ENCODE peak calls at places on chromosomes 3 and 15, in four cellular contexts. D, N, V and H are unnamed samples.

GRCh38 chr3:41638381-41638780 is 323.5 kb downstream of the ULK4 start:
- DNase-seq in D (no peak), V (no peak), N (no peak), H (no peak)

GRCh38 chr3:175200391-175200790 is 341.3 kb downstream of the NAALADL2 start:
- DNase-seq in N (no peak), D (no peak), V (no peak), H (no peak)

GRCh38 chr3:851098-851790 is 241.6 kb upstream of the CNTN6 start:
- DNase-seq in N (no peak), D (no peak), V (no peak), H (no peak)

GRCh38 chr3:4780545-4780957 is 198.7 kb upstream of the BHLHE40 start:
- DNase-seq in N (no peak), D (no peak), V (no peak), H (no peak)

GRCh38 chr3:171972965-171973364 is 66.4 kb upstream of the FNDC3B start:
- DNase-seq in D (peak), V (no peak), N (no peak), H (no peak)

GRCh38 chr3:21750291-21750690 is 719 bp downstream of the ZNF385D start:
- DNase-seq in N (no peak), D (no peak), V (no peak), H (no peak)

GRCh38 chr3:155347901-155348300 is 54.4 kb upstream of the STRIT1 start:
- DNase-seq in D (no peak), N (no peak), V (no peak), H (no peak)

GRCh38 chr15:69666921-69667811 is 214.5 kb downstream of the RPLP1 start:
- DNase-seq in D (no peak), V (no peak), N (no peak), H (peak)

GRCh38 chr15:80533934-80534333 is 129.8 kb downstream of the ARNT2 start:
- DNase-seq in N (no peak), D (no peak), V (no peak), H (no peak)

GRCh38 chr15:40275491-40275890 is 7.4 kb downstream of the ANKRD63 start:
- DNase-seq in D (no peak), N (no peak), V (no peak), H (no peak)

GRCh38 chr3:127764841-127765362 is 57.4 kb downstream of the MGLL start:
- DNase-seq in V (no peak), D (no peak), N (no peak), H (no peak)

GRCh38 chr3:65712156-65712555 is 326.6 kb downstream of the MAGI1 start:
- DNase-seq in V (no peak), N (no peak), D (no peak), H (no peak)

DNA sequence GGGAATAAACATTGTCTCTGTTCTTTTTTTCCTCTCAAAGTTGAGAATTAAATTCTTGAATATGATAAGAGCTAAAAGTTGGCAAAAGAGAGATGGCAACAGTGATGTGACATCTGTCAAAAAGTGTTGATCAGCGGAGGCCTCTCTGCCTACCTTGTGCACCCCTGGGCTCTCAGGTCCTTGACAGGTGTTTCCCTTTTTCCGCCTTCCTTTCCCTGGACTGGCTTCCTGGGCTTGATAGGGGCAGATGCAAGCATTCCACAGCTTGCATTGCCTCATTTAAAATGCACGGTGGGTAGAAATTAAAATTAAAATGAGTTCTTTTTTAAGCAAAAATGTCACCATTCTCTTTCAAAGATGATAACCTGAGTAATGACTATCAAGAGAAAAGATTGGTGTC is 84.2 kb downstream of the NSUN3 start:
- DNase-seq in N (no peak), V (no peak), D (no peak), H (no peak)
- H3K27ac ChIP-seq in N (no peak), V (no peak), D (no peak), H (no peak)

DNA sequence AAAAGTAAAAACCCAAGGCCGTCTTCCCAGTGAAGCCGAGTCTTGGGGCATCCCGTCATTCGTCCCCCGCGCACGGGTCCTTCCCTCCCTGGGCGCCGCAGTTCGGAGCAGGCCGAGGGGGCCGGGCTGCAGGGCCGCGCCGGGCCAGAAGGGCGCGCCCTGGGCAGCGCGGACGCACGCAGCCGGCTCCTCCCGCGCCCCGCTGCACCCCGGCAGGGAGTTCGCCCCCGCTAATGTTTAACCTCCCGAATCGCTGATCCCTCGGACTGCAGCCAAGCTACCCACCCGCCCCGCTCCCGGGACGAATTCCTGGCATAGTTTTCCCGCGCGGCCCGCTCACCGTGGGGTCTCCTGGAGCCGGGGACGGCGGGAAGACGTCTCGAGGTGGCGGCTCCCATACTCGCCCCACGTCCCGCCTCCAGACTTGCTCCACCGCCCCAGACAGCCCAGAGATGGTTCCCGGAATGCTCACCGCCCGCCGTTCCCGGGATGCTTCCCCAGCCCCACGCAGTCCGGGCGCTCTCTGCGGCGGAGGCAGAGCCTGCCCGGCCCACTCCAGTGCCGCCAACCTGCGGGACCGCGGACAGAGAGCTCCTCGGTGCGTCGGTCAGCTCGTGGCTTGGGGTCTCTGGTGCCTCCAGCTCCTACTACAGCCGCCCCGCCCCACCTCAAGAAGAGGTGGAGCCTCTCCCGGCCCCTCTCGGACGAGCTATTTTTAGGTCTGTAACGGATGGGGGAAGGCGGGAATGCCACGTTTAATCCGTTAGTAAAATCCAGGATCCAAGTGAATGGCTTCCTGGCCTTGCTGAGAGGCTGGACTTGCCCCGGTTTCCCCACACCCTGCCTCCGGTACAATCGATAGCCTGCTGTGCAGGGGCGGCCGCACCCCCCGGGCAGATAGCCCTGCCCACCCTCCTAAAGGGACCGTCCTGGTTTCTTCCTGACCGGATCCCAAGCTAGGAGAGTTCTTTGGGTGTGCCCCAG is at the start of gene DZIP1L:
- DNase-seq in D (peak), N (peak), V (no peak), H (peak)
- H3K27ac ChIP-seq in D (peak), N (peak), V (peak), H (peak)

GRCh38 chr3:72182206-72182605 is 397.3 kb upstream of the PROK2 start:
- DNase-seq in N (no peak), V (no peak), D (no peak), H (no peak)
- H3K27ac ChIP-seq in N (no peak), V (no peak), D (no peak), H (no peak)

GRCh38 chr3:46891132-46891531 is 13.6 kb downstream of the PTH1R start:
- DNase-seq in D (no peak), N (no peak), V (no peak), H (no peak)

GRCh38 chr3:46893146-46893748 is 15.7 kb downstream of the PTH1R start:
- DNase-seq in N (no peak), V (no peak), D (no peak), H (no peak)

GRCh38 chr3:46893763-46894162 is 16.2 kb downstream of the PTH1R start:
- DNase-seq in N (no peak), V (no peak), D (no peak), H (no peak)

GRCh38 chr3:46894256-46894655 is 16.7 kb downstream of the PTH1R start:
- DNase-seq in D (no peak), V (no peak), N (no peak), H (no peak)

DNA sequence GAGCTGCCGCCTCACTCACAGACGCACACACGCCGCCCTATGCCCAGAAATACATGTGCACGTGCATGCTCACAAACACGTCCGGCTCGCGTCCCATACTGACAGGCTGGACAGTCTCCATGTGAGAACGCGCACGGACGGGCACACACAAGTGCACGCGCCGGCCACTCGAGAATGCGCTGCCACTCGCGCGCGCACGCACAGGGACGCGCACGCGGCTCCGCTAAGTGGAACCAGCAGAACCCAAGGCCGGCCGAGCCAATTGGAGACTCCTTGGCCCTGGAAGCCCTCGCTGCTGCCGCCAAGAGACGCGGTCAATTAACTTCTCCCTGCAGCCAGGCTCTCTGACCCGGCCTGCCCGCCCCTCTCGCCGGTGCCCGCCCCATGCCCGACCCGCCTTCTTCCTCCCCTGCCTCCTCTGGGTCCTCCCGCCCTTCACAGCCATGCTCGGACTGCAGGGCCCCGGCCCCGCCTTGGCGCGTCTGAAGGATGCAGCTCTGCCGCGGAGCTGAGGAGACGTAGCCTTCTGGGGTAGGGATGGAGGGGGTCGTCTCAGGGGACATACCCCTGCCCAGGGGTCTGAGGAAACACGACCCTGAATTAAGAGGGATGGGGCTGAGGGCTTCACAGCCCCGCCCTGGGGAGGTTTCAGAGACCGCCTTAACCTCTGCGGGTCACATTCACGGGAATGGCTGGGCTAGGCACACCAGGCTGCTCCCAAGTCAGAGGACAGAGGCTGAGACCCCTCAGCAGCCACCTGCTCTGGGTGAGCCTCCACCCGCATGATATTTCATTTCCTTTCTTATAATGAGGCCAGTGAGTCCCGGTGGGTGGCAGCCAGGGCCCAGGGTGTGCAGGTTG is 15.0 kb downstream of the PTH1R start:
- DNase-seq in V (no peak), D (peak), N (peak), H (peak)
- H3K27ac ChIP-seq in V (no peak), D (no peak), N (no peak), H (peak)

GRCh38 chr15:45385568-45385967 is 7.2 kb upstream of the GATM start:
- DNase-seq in N (no peak), D (no peak), V (no peak), H (no peak)
- H3K27ac ChIP-seq in N (no peak), D (no peak), V (no peak), H (peak)

GRCh38 chr3:16290007-16290826 is 25.2 kb downstream of the OXNAD1 start:
- DNase-seq in D (peak), N (peak), V (no peak), H (no peak)
- H3K27ac ChIP-seq in D (no peak), N (no peak), V (no peak), H (no peak)

GRCh38 chr15:67050062-67050461 is 15.3 kb upstream of the SMAD3 start:
- DNase-seq in N (no peak), V (no peak), D (peak), H (no peak)
- H3K27ac ChIP-seq in N (peak), V (peak), D (peak), H (peak)